ENCODE peak calls at places on chromosomes 11 and 22, in eight cellular contexts. F, P, U, Z, K, Y, Q and G are unnamed samples.

GRCh38 chr11:44609028-44609782 is 43.7 kb downstream of the CD82 start:
- DNase-seq in U (no peak), Q (no peak), F (no peak), K (peak), Y (no peak), P (no peak), Z (no peak), G (peak)

GRCh38 chr11:121634889-121635288 is 182.1 kb upstream of the SORL1-AS1 start:
- DNase-seq in Y (peak), Q (no peak), U (no peak), F (no peak), K (peak), Z (no peak), P (no peak), G (no peak)

GRCh38 chr11:22920939-22921565 is 60.8 kb upstream of the CCDC179 start:
- DNase-seq in U (peak), F (no peak), Y (peak), Q (no peak), K (peak), Z (peak), P (peak), G (peak)

GRCh38 chr22:49779226-49779625 is 48.4 kb downstream of the BRD1 start:
- DNase-seq in Y (no peak), P (no peak), U (no peak), Z (no peak), K (no peak), F (no peak), Q (no peak), G (no peak)

GRCh38 chr22:32674925-32675825 is 126.3 kb upstream of the TIMP3 start:
- DNase-seq in P (no peak), Z (no peak), K (peak), Y (no peak), F (peak), U (no peak), Q (no peak), G (no peak)

GRCh38 chr11:7927635-7928034 is 3.4 kb downstream of the OR10A6 start:
- DNase-seq in Y (peak), Q (no peak), F (no peak), U (no peak), P (no peak), K (peak), Z (no peak), G (no peak)

GRCh38 chr11:70580036-70580805 is 181.9 kb downstream of the CTTN start:
- DNase-seq in Y (no peak), K (peak), Q (peak), U (no peak), Z (no peak), P (no peak), F (no peak), G (no peak)

GRCh38 chr11:34358258-34358665 is 452 bp upstream of the ABTB2 start:
- DNase-seq in U (peak), Y (peak), K (peak), F (no peak), P (peak), Z (peak), Q (no peak), G (no peak)

GRCh38 chr22:46193898-46194310 is 43.6 kb downstream of the PPARA start:
- DNase-seq in Z (no peak), Y (no peak), K (no peak), U (no peak), F (no peak), P (no peak), Q (no peak), G (no peak)

GRCh38 chr11:3050386-3051325 is 6.6 kb downstream of the CARS1 start:
- DNase-seq in Q (no peak), K (no peak), Z (no peak), U (no peak), F (no peak), Y (no peak), P (no peak), G (no peak)

GRCh38 chr22:18060646-18061620 is 16.9 kb upstream of the PEX26 start:
- DNase-seq in P (no peak), U (no peak), Q (no peak), Z (peak), Y (peak), K (no peak), F (no peak), G (peak)

GRCh38 chr11:64568584-64569140 is 22.4 kb upstream of the SLC22A12 start:
- DNase-seq in F (peak), U (no peak), Q (peak), Z (no peak), Y (no peak), K (no peak), P (no peak), G (no peak)

GRCh38 chr11:33724644-33725035 is 11.6 kb downstream of the CD59 start:
- DNase-seq in Q (no peak), Y (peak), P (no peak), K (no peak), F (no peak), Z (no peak), U (no peak), G (no peak)

GRCh38 chr11:77136784-77137420 is 8.9 kb downstream of the MYO7A start:
- DNase-seq in Y (no peak), Q (no peak), K (no peak), U (no peak), F (no peak), P (no peak), Z (no peak), G (no peak)

GRCh38 chr11:12066799-12067508 is 43.4 kb upstream of the MICAL2 start:
- DNase-seq in P (peak), U (no peak), Q (peak), Y (peak), F (peak), K (peak), Z (peak), G (no peak)

GRCh38 chr11:58003036-58003435 is 20.6 kb upstream of the OR9Q1 start:
- DNase-seq in P (no peak), K (no peak), U (no peak), Y (no peak), F (no peak), Q (no peak), Z (no peak), G (no peak)

GRCh38 chr11:93849751-93850584 is 450 bp downstream of the VSTM5 start:
- DNase-seq in K (peak), Z (peak), Q (no peak), P (peak), U (peak), Y (no peak), F (no peak), G (no peak)

DNA sequence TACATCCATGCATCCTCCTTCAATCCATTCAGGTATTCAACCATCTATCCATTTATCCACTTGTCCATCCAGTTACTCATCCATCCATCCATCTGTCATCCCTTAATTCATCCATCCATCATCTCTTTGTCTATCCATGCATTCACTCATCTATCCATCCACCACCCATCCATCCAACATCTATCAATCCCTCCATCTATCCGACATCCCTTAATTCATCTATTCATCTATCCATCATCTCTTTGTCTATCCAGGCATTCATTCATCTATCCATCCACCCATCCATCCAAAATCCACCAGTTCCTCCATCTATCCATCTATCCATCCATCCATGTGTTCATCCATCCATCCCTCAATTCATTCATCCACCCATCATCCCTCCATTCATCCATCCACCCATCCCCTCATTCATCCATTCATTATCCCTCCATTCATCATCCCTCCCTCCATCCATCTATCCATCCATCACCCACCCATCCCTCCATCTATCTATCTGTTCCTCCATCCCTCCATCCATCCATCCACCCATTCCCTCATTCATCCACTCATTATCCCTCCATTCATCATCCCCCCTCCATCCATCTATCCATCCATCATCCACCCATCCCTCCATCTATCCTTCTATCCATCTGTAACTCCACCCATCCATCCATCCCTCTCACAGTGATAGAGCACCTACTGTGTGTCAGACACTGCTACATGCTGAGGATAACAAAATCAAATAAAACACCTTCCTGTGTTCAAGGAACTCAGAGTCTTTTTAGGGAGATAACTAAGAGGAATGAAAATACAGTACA is 1.5 kb upstream of the MB start:
- DNase-seq in F (no peak), U (no peak), P (no peak), Q (no peak), Z (no peak), K (no peak), Y (no peak), G (no peak)
- TF ChIP-seq CTCF in F (no peak), U (no peak), P (no peak), Q (no peak), Z (no peak), K (no peak), Y (no peak), G (no peak)

DNA sequence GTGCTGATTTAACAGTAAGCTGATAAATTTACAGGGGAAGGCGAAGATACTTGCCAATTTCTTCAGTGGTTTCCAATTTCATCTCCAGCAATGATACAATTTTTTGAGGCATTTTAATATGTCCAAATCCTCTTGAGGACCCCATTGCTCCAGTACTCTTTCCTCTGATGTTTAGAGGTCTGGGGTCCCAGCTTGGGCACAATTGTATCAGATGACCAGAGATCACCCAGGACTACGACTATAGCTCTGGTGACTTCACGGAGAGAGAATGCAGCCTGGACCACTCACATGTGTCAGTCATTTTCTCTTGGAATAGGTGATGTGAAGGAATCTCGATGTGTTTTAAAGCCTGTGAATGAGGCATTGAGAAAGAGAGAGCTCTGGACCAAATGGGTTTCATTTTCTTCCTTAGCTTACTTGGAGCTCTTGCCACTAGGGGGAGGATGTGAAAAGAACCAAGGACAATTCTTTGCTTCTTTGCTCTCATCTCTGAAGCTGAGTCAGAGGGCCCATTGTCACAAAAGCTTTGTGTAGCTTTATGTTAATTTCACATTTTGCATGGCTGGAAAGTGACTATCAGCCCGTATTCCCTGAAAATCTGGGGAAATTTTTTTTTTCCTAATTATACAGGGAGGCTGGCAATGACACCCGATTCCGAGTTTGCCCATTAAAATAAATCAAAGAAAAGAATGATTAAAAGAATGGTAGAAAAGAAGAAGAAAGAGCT is 6.7 kb upstream of the CCDC90B start:
- DNase-seq in Y (peak), Q (no peak), U (peak), K (peak), P (peak), Z (peak), F (no peak), G (peak)
- TF ChIP-seq CTCF in Y (peak), Q (peak), U (peak), K (peak), P (peak), Z (peak), F (peak), G (peak)

GRCh38 chr11:59201376-59201775 is 11.4 kb downstream of the MPEG1 start:
- DNase-seq in K (no peak), Y (no peak), Q (no peak), P (peak), F (no peak), Z (no peak), U (no peak), G (no peak)
- TF ChIP-seq CTCF in K (peak), Y (no peak), Q (peak), P (peak), F (no peak), Z (peak), U (peak), G (peak)

GRCh38 chr11:62151737-62152102 is 27.9 kb downstream of the INCENP start:
- DNase-seq in F (no peak), Z (no peak), P (no peak), Q (no peak), Y (no peak), K (no peak), U (no peak), G (no peak)

GRCh38 chr11:62153087-62153395 is 29.2 kb downstream of the INCENP start:
- DNase-seq in Q (no peak), P (no peak), Y (no peak), U (no peak), K (no peak), F (no peak), Z (no peak), G (no peak)

GRCh38 chr11:62149986-62150886 is 26.4 kb downstream of the INCENP start:
- DNase-seq in P (no peak), F (no peak), Z (no peak), K (no peak), U (no peak), Q (no peak), Y (no peak), G (no peak)

GRCh38 chr11:62152245-62153086 is 28.7 kb downstream of the INCENP start:
- DNase-seq in P (no peak), F (no peak), U (no peak), Z (no peak), Q (no peak), Y (no peak), K (no peak), G (no peak)

DNA sequence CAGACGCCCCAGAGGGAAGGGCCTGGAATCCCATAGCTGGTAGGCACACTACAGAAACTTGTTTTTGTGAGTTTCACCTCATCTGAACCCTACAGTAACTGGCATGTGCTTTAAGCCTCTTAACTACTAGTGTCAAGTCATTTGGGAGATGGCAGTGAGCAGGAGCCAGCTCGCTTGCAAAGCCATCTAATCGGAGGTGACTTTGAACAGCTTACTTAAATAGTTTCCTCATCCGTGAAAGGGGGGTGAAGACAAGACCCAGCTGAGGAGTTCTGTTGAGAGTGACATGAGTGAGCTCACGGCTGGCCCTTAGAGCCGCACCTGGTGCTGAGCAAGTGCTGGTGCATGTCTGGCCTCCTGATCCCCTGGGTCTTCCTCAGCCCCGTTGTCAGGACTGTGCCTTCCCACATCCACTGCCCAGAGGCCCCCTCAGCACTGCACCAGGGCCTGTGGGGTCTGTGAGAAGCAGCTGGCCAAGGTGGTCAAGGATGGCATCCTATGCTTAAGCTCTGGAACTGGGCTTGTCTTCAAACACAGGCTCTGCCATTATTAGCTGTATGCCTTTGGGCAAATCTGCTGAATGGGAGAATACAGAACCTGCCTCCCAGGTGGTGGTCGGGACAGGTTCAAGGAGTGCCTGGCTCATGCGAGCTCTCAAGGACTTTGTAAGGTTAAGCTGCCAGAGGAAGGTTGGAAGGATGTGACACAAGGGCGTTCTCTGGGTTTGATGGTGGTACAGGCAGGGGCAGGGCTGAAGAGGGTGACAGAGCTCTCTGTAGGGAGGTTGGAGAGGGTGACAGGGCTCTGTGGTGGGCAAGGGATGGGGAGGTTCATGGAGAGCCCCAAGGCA is 27.3 kb downstream of the INCENP start:
- DNase-seq in U (no peak), Y (no peak), Z (no peak), F (no peak), K (no peak), P (no peak), Q (no peak), G (no peak)
- TF ChIP-seq CTCF in U (no peak), Y (no peak), Z (no peak), F (no peak), K (no peak), P (no peak), Q (no peak), G (no peak)

DNA sequence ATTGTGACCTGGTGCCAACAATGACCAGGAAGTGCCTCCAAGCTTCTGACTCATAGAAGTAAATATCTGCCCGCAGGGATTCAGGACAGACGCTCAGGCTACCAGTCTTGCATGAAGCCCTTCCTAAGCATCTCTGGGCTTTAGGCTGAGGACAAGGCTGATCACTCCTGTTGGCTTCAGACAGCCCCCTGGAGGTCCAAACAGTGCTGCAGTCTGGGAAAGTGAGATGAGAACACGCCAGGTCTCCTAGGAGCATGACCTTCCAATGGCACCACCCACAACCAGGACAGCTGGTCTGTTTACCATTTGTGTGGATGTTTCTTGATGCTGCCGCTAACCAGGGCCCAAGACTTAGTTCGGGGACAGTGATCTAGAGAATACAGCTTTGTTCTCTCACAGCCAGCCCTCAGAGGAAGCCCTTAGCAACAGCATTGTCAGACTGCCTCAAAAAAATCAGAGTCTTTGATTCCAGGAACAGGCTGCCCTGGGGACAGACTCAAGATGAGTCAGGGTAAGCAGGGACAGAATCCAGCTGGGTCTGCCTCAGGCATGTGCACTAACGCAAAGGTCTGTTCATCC is 111.2 kb downstream of the ZNF280B start:
- DNase-seq in K (no peak), F (no peak), Z (peak), P (peak), Y (no peak), Q (no peak), U (no peak), G (peak)
- TF ChIP-seq CTCF in K (no peak), F (no peak), Z (no peak), P (peak), Y (no peak), Q (no peak), U (no peak), G (no peak)

DNA sequence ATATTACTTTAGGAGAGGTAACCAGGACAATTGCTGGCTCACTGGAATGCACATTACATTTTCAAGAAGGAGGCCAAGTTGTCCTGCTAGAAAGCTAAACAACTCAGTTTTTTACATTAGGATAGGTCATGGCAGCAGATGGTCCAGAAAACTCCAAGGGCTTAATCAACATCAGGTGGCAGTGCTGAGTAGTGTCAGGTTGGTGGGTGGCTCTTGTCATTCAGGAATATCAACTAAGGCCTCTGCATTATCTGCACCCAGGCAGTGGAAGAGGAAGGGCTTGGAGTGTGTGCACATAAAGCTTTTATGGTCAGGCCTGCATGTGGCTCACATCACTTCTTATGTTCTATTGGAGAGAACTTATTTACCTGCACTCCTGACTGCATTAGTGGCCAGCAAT is 32.2 kb upstream of the OR4B1 start:
- DNase-seq in Y (no peak), Q (no peak), P (no peak), F (no peak), K (peak), U (no peak), Z (no peak), G (no peak)
- TF ChIP-seq CTCF in Y (no peak), Q (no peak), P (no peak), F (no peak), K (no peak), U (no peak), Z (no peak), G (no peak)

DNA sequence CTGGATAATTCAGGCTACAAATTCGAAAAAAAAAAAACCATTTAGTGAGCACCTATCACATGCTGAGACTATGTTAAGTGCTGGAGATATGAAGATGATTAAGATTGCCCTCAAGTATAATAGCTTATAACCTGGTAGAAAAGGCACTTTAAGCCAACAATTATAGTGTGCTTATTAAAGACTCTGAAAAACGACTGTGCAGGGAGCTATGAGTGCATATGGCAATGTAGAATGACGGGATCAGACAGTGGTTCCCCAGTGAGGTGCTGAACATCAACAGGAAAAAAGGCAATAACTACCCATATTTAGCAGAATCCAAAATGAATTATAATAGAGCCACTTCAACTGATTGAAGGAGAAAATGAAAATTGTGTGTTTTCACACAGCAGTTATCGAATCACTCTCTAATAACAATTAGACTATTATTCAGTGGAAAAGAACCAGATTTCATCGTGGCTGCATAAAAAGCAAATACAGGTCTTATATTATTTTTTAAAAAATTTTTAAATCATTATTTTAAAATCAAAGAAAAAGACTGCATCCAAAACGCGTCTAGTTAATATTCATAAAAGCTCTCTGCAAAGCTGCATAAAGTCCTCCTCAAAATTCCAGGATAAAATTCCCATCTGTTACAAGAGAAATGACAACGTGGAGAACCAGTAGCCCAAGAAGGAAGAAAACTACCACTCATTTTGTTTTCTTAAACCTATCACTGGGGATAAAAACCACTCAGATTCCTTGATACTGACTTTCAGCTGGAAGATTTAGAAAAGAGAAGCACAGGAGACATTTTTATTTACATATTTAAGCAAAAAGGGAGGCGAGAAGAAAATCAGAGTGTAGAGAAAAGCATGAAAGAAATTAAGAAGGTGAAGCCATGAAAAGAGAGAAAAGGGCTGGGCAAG is 1.1 kb downstream of the MTMR2 start:
- DNase-seq in F (no peak), P (no peak), Z (no peak), K (peak), U (no peak), Q (no peak), Y (no peak), G (no peak)
- TF ChIP-seq CTCF in F (no peak), P (no peak), Z (no peak), K (no peak), U (no peak), Q (no peak), Y (no peak), G (no peak)

GRCh38 chr11:102807921-102808320 is 10.0 kb upstream of the MMP1 start:
- DNase-seq in F (no peak), Q (peak), Z (peak), K (peak), P (peak), Y (peak), U (peak), G (no peak)
- TF ChIP-seq CTCF in F (no peak), Q (no peak), Z (peak), K (peak), P (peak), Y (peak), U (no peak), G (no peak)